ENCODE peak calls at places on chromosome 9, in eight cellular contexts. W is EL; Y is activated CD8-positive, alpha-beta memory T cell treated with anti-CD3 and anti-CD28 coated beads for 48 hours; V is C1 segment of cervical spinal cord; C is frontal cortex; L is A673; J is IMR-90; Z is anterior cingulate cortex. T is an unnamed sample.

GRCh38 chr9:23707249-23707648 is 118.8 kb downstream of the ELAVL2 start:
- DNase-seq in W (no peak), V (no peak), Y (no peak), C (no peak), L (no peak), J (no peak), Z (no peak), T (no peak)

GRCh38 chr9:92429866-92430265 is 5.6 kb upstream of the OMD start:
- DNase-seq in Z (no peak), W (no peak), V (no peak), J (no peak), Y (no peak), C (no peak), L (no peak), T (no peak)

GRCh38 chr9:135450956-135451355 is 28.6 kb upstream of the PPP1R26 start:
- DNase-seq in C (no peak), Y (no peak), V (no peak), J (no peak), W (no peak), Z (no peak), L (no peak), T (no peak)

GRCh38 chr9:34279431-34279830 is 49.6 kb downstream of the KIF24 start:
- DNase-seq in C (no peak), Y (no peak), Z (no peak), V (no peak), W (peak), J (no peak), L (peak), T (no peak)

GRCh38 chr9:78592866-78593265 is 295.9 kb downstream of the PSAT1 start:
- DNase-seq in C (no peak), Y (no peak), V (no peak), L (no peak), Z (no peak), J (peak), W (peak), T (no peak)

GRCh38 chr9:19922476-19923118 is 133.8 kb upstream of the SLC24A2 start:
- DNase-seq in J (peak), Y (no peak), V (peak), Z (no peak), C (peak), W (peak), L (peak), T (peak)

GRCh38 chr9:91785403-91785917 is 164.6 kb downstream of the ROR2 start:
- DNase-seq in J (no peak), V (no peak), Z (no peak), L (no peak), Y (no peak), C (no peak), W (no peak), T (no peak)

GRCh38 chr9:109014267-109015025 is 1.1 kb upstream of the CTNNAL1 start:
- DNase-seq in V (no peak), J (peak), Y (no peak), L (peak), W (no peak), Z (no peak), C (no peak), T (peak)

GRCh38 chr9:124267271-124267807 is 9.6 kb downstream of the NEK6 start:
- DNase-seq in V (peak), C (peak), Y (no peak), Z (peak), J (peak), L (peak), W (peak), T (peak)

GRCh38 chr9:136519263-136520052 is 26.4 kb downstream of the NOTCH1 start:
- DNase-seq in W (no peak), C (no peak), Z (no peak), Y (no peak), V (no peak), J (no peak), L (no peak), T (no peak)

GRCh38 chr9:91163441-91163772 is 198.3 kb downstream of the AUH start:
- DNase-seq in Y (no peak), V (no peak), W (no peak), C (no peak), J (no peak), L (no peak), Z (no peak), T (no peak)

GRCh38 chr9:80931163-80931562 is 758.2 kb downstream of the TLE1 start:
- DNase-seq in W (no peak), C (no peak), Y (no peak), J (no peak), Z (no peak), L (no peak), V (no peak), T (no peak)

GRCh38 chr9:36298566-36298965 is 40.3 kb upstream of the GNE start:
- DNase-seq in Y (no peak), W (peak), L (no peak), V (no peak), C (no peak), J (peak), Z (no peak), T (no peak)

GRCh38 chr9:93301291-93301811 is 117.4 kb downstream of the WNK2 start:
- DNase-seq in C (peak), Y (no peak), V (no peak), W (no peak), Z (no peak), J (no peak), L (no peak), T (no peak)

GRCh38 chr9:36141288-36141687 is 4.8 kb downstream of the GLIPR2 start:
- DNase-seq in L (no peak), V (no peak), J (peak), C (no peak), W (peak), Z (no peak), Y (no peak), T (no peak)

GRCh38 chr9:34098307-34098706 is 28.2 kb downstream of the DCAF12 start:
- DNase-seq in L (no peak), W (no peak), Z (no peak), Y (no peak), C (no peak), J (no peak), V (no peak), T (no peak)

T was measured in NB4.